ENCODE peak calls at places on chromosomes 7 and 10, in six cellular contexts. One of them, this sample, is unnamed. For H3K27me3, the result is how much of the 10 kb centered on the place peaks cover.

GRCh38 chr10:12605580-12606405 is 256.4 kb downstream of the CAMK1D start:
- DNase-seq in body of pancreas: peak
- DNase-seq in HCT116: no peak
- DNase-seq in IMR-90: peak
- DNase-seq in heart left ventricle: peak
- DNase-seq in ovary: peak
- DNase-seq in this sample: peak

GRCh38 chr7:19376591-19376990 is 231.4 kb upstream of the FERD3L start:
- DNase-seq in body of pancreas: no peak
- DNase-seq in heart left ventricle: no peak
- DNase-seq in ovary: no peak
- DNase-seq in IMR-90: peak
- DNase-seq in HCT116: no peak
- DNase-seq in this sample: no peak

GRCh38 chr10:110629680-110630191 is 14.4 kb upstream of the RBM20 start:
- DNase-seq in heart left ventricle: no peak
- DNase-seq in HCT116: no peak
- DNase-seq in body of pancreas: peak
- DNase-seq in ovary: no peak
- DNase-seq in IMR-90: peak
- DNase-seq in this sample: no peak

GRCh38 chr7:26284995-26285632 is 6.5 kb upstream of the SNX10 start:
- DNase-seq in IMR-90: no peak
- DNase-seq in ovary: no peak
- DNase-seq in body of pancreas: no peak
- DNase-seq in heart left ventricle: no peak
- DNase-seq in HCT116: peak
- DNase-seq in this sample: no peak

GRCh38 chr7:105999256-105999655 is 36.2 kb downstream of the CDHR3 start:
- DNase-seq in IMR-90: no peak
- DNase-seq in body of pancreas: no peak
- DNase-seq in HCT116: no peak
- DNase-seq in ovary: no peak
- DNase-seq in heart left ventricle: no peak
- DNase-seq in this sample: no peak

GRCh38 chr7:99289185-99289584 is 16.5 kb downstream of the MYH16 start:
- DNase-seq in body of pancreas: no peak
- DNase-seq in ovary: no peak
- DNase-seq in HCT116: no peak
- DNase-seq in heart left ventricle: no peak
- DNase-seq in IMR-90: no peak
- DNase-seq in this sample: no peak

GRCh38 chr7:3201937-3202715 is 98.9 kb upstream of the SDK1 start:
- DNase-seq in heart left ventricle: no peak
- DNase-seq in HCT116: no peak
- DNase-seq in body of pancreas: no peak
- DNase-seq in ovary: no peak
- DNase-seq in IMR-90: no peak
- DNase-seq in this sample: no peak

GRCh38 chr7:102024769-102025391 is 207.5 kb downstream of the CUX1 start:
- DNase-seq in heart left ventricle: peak
- DNase-seq in ovary: no peak
- DNase-seq in HCT116: no peak
- DNase-seq in IMR-90: no peak
- DNase-seq in body of pancreas: no peak
- DNase-seq in this sample: no peak

GRCh38 chr7:43124388-43124787 is 11.9 kb downstream of the HECW1 start:
- DNase-seq in IMR-90: no peak
- DNase-seq in heart left ventricle: no peak
- DNase-seq in body of pancreas: no peak
- DNase-seq in ovary: no peak
- DNase-seq in HCT116: no peak
- DNase-seq in this sample: no peak

GRCh38 chr7:3461923-3462322 is 160.9 kb downstream of the SDK1 start:
- DNase-seq in ovary: no peak
- DNase-seq in heart left ventricle: no peak
- DNase-seq in IMR-90: no peak
- DNase-seq in HCT116: no peak
- DNase-seq in body of pancreas: no peak
- DNase-seq in this sample: no peak

GRCh38 chr10:100562008-100562672 is 26.4 kb downstream of the HIF1AN start:
- DNase-seq in ovary: peak
- DNase-seq in heart left ventricle: peak
- DNase-seq in body of pancreas: peak
- DNase-seq in IMR-90: peak
- DNase-seq in HCT116: peak
- DNase-seq in this sample: peak

GRCh38 chr7:44348851-44349781 is 23.7 kb upstream of the CAMK2B start:
- DNase-seq in body of pancreas: no peak
- DNase-seq in IMR-90: no peak
- DNase-seq in HCT116: no peak
- DNase-seq in ovary: no peak
- DNase-seq in heart left ventricle: no peak
- DNase-seq in this sample: no peak

GRCh38 chr7:26440253-26440992 is 148.8 kb downstream of the SNX10 start:
- DNase-seq in HCT116: no peak
- DNase-seq in IMR-90: no peak
- DNase-seq in body of pancreas: no peak
- DNase-seq in ovary: no peak
- DNase-seq in heart left ventricle: no peak
- DNase-seq in this sample: no peak

GRCh38 chr10:48451969-48452878 is 145.7 kb downstream of the MAPK8 start:
- DNase-seq in ovary: no peak
- DNase-seq in heart left ventricle: no peak
- DNase-seq in IMR-90: no peak
- DNase-seq in body of pancreas: peak
- DNase-seq in HCT116: no peak
- DNase-seq in this sample: no peak

GRCh38 chr7:16728811-16729210 is 24.7 kb upstream of the TSPAN13 start:
- DNase-seq in body of pancreas: no peak
- DNase-seq in IMR-90: no peak
- DNase-seq in heart left ventricle: no peak
- DNase-seq in ovary: no peak
- DNase-seq in HCT116: no peak
- DNase-seq in this sample: no peak

GRCh38 chr10:84706875-84707274 is 378.5 kb downstream of the CCSER2 start:
- DNase-seq in heart left ventricle: no peak
- DNase-seq in HCT116: no peak
- DNase-seq in ovary: no peak
- DNase-seq in body of pancreas: no peak
- DNase-seq in IMR-90: peak
- DNase-seq in this sample: no peak

GRCh38 chr10:31708513-31708912 is 220.1 kb downstream of the ARHGAP12 start:
- DNase-seq in HCT116: no peak
- DNase-seq in ovary: no peak
- DNase-seq in heart left ventricle: peak
- DNase-seq in IMR-90: no peak
- DNase-seq in body of pancreas: no peak
- DNase-seq in this sample: peak

GRCh38 chr10:13758302-13758701 is 171.5 kb downstream of the PRPF18 start:
- DNase-seq in heart left ventricle: no peak
- DNase-seq in ovary: no peak
- DNase-seq in body of pancreas: no peak
- DNase-seq in HCT116: peak
- DNase-seq in IMR-90: peak
- DNase-seq in this sample: no peak

GRCh38 chr10:84194424-84195043 is at the start of gene CDHR1:
- DNase-seq in body of pancreas: no peak
- DNase-seq in heart left ventricle: no peak
- DNase-seq in HCT116: no peak
- DNase-seq in ovary: no peak
- DNase-seq in IMR-90: no peak
- DNase-seq in this sample: peak

GRCh38 chr10:44386546-44387052 is 1.7 kb upstream of the CXCL12 start:
- DNase-seq in IMR-90: peak
- DNase-seq in body of pancreas: peak
- DNase-seq in HCT116: no peak
- DNase-seq in ovary: peak
- DNase-seq in heart left ventricle: peak
- DNase-seq in this sample: peak

GRCh38 chr7:145692237-145692950 is 424.2 kb upstream of the CNTNAP2 start:
- DNase-seq in ovary: no peak
- DNase-seq in body of pancreas: no peak
- DNase-seq in HCT116: no peak
- DNase-seq in IMR-90: peak
- DNase-seq in heart left ventricle: no peak
- DNase-seq in this sample: no peak

GRCh38 chr10:91700273-91700672 is 67.4 kb upstream of the PPP1R3C start:
- DNase-seq in ovary: no peak
- DNase-seq in body of pancreas: no peak
- DNase-seq in IMR-90: no peak
- DNase-seq in heart left ventricle: no peak
- DNase-seq in HCT116: no peak
- DNase-seq in this sample: no peak

GRCh38 chr10:3226960-3227724 is 54.6 kb upstream of the PITRM1 start:
- DNase-seq in IMR-90: peak
- DNase-seq in heart left ventricle: no peak
- DNase-seq in body of pancreas: no peak
- DNase-seq in ovary: no peak
- DNase-seq in HCT116: peak
- DNase-seq in this sample: no peak

GRCh38 chr10:58723977-58724376 is 211.3 kb downstream of the BICC1 start:
- DNase-seq in heart left ventricle: no peak
- DNase-seq in ovary: no peak
- DNase-seq in IMR-90: peak
- DNase-seq in body of pancreas: no peak
- DNase-seq in HCT116: no peak
- DNase-seq in this sample: no peak

GRCh38 chr7:134290286-134290685 is 26.4 kb downstream of the SLC35B4 start:
- DNase-seq in HCT116: no peak
- DNase-seq in heart left ventricle: no peak
- DNase-seq in ovary: no peak
- DNase-seq in body of pancreas: no peak
- DNase-seq in IMR-90: peak
- DNase-seq in this sample: no peak

GRCh38 chr7:150968698-150969482 is 9.2 kb downstream of the KCNH2 start:
- DNase-seq in body of pancreas: no peak
- DNase-seq in HCT116: no peak
- DNase-seq in IMR-90: no peak
- DNase-seq in heart left ventricle: no peak
- DNase-seq in ovary: no peak
- DNase-seq in this sample: no peak
- H3K27me3 ChIP-seq in body of pancreas: under half
- H3K27me3 ChIP-seq in HCT116: under half
- H3K27me3 ChIP-seq in IMR-90: under half
- H3K27me3 ChIP-seq in heart left ventricle: under half
- H3K27me3 ChIP-seq in ovary: under half
- H3K27me3 ChIP-seq in this sample: under half

GRCh38 chr10:127926455-127926854 is 19.6 kb downstream of the PTPRE start:
- DNase-seq in ovary: no peak
- DNase-seq in HCT116: no peak
- DNase-seq in heart left ventricle: no peak
- DNase-seq in IMR-90: no peak
- DNase-seq in body of pancreas: no peak
- DNase-seq in this sample: no peak
- H3K27ac ChIP-seq in ovary: no peak
- H3K27ac ChIP-seq in HCT116: no peak
- H3K27ac ChIP-seq in heart left ventricle: peak
- H3K27ac ChIP-seq in IMR-90: no peak
- H3K27ac ChIP-seq in body of pancreas: no peak
- H3K27ac ChIP-seq in this sample: no peak

GRCh38 chr10:124917168-124917938 is 24.6 kb upstream of the ZRANB1 start:
- DNase-seq in HCT116: no peak
- DNase-seq in IMR-90: peak
- DNase-seq in heart left ventricle: peak
- DNase-seq in ovary: peak
- DNase-seq in body of pancreas: peak
- DNase-seq in this sample: peak
- TF ChIP-seq POLR2A in HCT116: no peak
- TF ChIP-seq POLR2A in IMR-90: no peak
- TF ChIP-seq POLR2A in heart left ventricle: peak
- TF ChIP-seq POLR2A in ovary: no peak
- TF ChIP-seq POLR2A in body of pancreas: peak
- TF ChIP-seq POLR2A in this sample: no peak

GRCh38 chr10:470339-471003 is 219.0 kb downstream of the DIP2C start:
- DNase-seq in IMR-90: no peak
- DNase-seq in heart left ventricle: no peak
- DNase-seq in HCT116: no peak
- DNase-seq in ovary: no peak
- DNase-seq in body of pancreas: no peak
- DNase-seq in this sample: no peak
- H3K27me3 ChIP-seq in IMR-90: under half
- H3K27me3 ChIP-seq in heart left ventricle: under half
- H3K27me3 ChIP-seq in HCT116: under half
- H3K27me3 ChIP-seq in ovary: under half
- H3K27me3 ChIP-seq in body of pancreas: under half
- H3K27me3 ChIP-seq in this sample: under half

DNA sequence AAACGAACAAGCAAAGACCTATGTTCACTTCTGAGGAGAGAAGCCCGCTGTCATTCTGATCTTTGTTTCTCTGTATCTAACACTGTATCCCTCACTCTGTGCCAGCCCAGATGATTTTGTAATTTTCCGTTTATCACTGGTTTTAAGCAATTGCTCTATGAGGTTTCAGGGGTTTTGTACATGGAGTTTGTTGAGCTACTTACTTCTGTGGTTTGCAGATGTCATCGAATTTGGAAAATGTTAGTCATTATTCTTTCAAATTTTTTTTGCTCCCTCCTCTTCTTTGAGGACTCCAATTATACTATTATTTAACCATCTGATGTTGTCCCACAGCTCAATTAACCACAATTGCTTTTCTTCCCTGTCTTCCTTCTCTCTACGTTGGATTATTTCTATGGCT is 650.9 kb upstream of the IGFBP3 start:
- DNase-seq in IMR-90: no peak
- DNase-seq in heart left ventricle: no peak
- DNase-seq in HCT116: no peak
- DNase-seq in body of pancreas: no peak
- DNase-seq in ovary: no peak
- DNase-seq in this sample: no peak
- H3K27ac ChIP-seq in IMR-90: no peak
- H3K27ac ChIP-seq in heart left ventricle: no peak
- H3K27ac ChIP-seq in HCT116: no peak
- H3K27ac ChIP-seq in body of pancreas: no peak
- H3K27ac ChIP-seq in ovary: no peak
- H3K27ac ChIP-seq in this sample: no peak

DNA sequence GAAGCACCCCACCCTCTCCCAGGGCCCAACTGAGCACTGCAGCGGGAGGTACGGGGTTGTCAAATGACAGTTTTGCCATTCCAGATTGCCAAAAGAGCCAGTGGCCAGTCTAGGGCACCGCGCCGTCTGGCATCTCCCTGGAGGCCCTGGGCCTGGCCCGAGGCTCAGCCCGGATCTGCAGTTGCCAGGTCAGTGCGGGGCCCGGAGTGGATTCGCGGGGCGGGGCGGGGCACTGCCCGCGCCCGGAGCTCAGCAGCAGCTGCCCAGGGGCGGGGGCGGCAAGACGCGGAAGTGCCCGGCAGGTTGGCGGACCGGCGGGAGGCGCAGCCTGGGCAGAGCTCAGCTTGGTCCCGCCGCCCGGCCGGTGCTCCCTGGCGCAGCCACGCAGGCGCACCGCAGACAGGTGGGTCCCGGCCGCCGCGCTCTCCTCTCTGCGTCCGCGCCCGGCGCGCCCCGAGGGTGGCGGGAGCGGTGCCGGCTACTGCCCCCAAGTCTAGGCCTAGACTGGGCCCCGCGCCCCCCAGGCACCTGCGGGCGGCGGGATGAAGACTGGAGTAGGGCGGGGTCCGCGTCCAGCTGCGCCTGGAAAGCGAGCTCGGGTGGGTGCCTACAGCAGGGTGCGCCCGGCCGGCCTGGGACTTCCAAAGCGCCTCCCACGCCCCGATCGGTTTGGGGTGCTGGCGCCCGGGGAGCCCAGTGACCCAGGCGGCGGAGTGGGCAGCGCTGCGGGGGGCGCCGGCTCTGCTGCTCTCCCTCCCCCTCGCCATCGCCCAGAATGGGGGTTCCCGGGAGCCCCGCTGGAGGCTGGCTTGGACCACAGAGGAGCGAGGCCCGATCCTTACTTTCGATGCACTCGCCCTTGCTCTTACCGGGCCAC is at the start of gene IRF5:
- DNase-seq in heart left ventricle: peak
- DNase-seq in ovary: no peak
- DNase-seq in body of pancreas: peak
- DNase-seq in IMR-90: no peak
- DNase-seq in HCT116: peak
- DNase-seq in this sample: no peak
- TF ChIP-seq POLR2A in heart left ventricle: no peak
- TF ChIP-seq POLR2A in ovary: no peak
- TF ChIP-seq POLR2A in body of pancreas: peak
- TF ChIP-seq POLR2A in IMR-90: no peak
- TF ChIP-seq POLR2A in HCT116: peak
- TF ChIP-seq POLR2A in this sample: no peak

This sample was measured in testis.